ENCODE peak calls at places on chromosome 6, in six cellular contexts. E is ovary; Z is lower lobe of right lung; M is thoracic aorta; B is CD8-positive, alpha-beta T cell; L is cardiac muscle cell. C is an unnamed sample. For H3K4me1, the result is how much of the 10 kb centered on the place peaks cover.

GRCh38 chr6:147205690-147206600 is 1.7 kb downstream of the STXBP5 start:
- DNase-seq in E (no peak), Z (no peak), M (no peak), B (no peak), L (peak), C (peak)

GRCh38 chr6:150025201-150025917 is at the start of gene RAET1L:
- DNase-seq in E (no peak), Z (no peak), M (no peak), B (no peak), L (peak), C (no peak)

GRCh38 chr6:134114918-134115714 is 62.7 kb upstream of the SLC2A12 start:
- DNase-seq in E (no peak), Z (no peak), M (no peak), B (no peak), L (no peak), C (no peak)

GRCh38 chr6:152605342-152605741 is 31.8 kb downstream of the SYNE1 start:
- DNase-seq in E (no peak), Z (no peak), M (no peak), B (no peak), L (peak), C (no peak)

GRCh38 chr6:2828629-2829028 is 13.0 kb downstream of the SERPINB1 start:
- DNase-seq in E (no peak), Z (no peak), M (no peak), B (no peak), L (no peak), C (no peak)

GRCh38 chr6:129238991-129239390 is 356.1 kb downstream of the LAMA2 start:
- DNase-seq in E (no peak), Z (no peak), M (no peak), B (no peak), L (no peak), C (no peak)

GRCh38 chr6:137414599-137414998 is 79.6 kb downstream of the OLIG3 start:
- DNase-seq in E (no peak), Z (no peak), M (no peak), B (no peak), L (no peak), C (no peak)

GRCh38 chr6:113433506-113433991 is 423.6 kb upstream of the MARCKS start:
- DNase-seq in E (no peak), Z (peak), M (no peak), B (no peak), L (peak), C (no peak)

GRCh38 chr6:81075974-81076373 is 676.5 kb downstream of the TENT5A start:
- DNase-seq in E (no peak), Z (no peak), M (no peak), B (no peak), L (peak), C (peak)

GRCh38 chr6:122284848-122285247 is 114.6 kb upstream of the HSF2 start:
- DNase-seq in E (no peak), Z (no peak), M (no peak), B (no peak), L (no peak), C (no peak)

GRCh38 chr6:145153495-145153894 is 581.8 kb downstream of the EPM2A start:
- DNase-seq in E (no peak), Z (no peak), M (no peak), B (no peak), L (no peak), C (no peak)

GRCh38 chr6:133807531-133807930 is 81.4 kb upstream of the TCF21 start:
- DNase-seq in E (no peak), Z (no peak), M (no peak), B (no peak), L (peak), C (no peak)

GRCh38 chr6:32337166-32337805 is 34.4 kb downstream of the TSBP1 start:
- DNase-seq in E (no peak), Z (no peak), M (no peak), B (no peak), L (no peak), C (no peak)

GRCh38 chr6:100175814-100176275 is 181.8 kb upstream of the MCHR2 start:
- DNase-seq in E (no peak), Z (no peak), M (no peak), B (no peak), L (peak), C (no peak)

GRCh38 chr6:151679081-151679480 is 128.4 kb upstream of the ESR1 start:
- DNase-seq in E (no peak), Z (no peak), M (no peak), B (no peak), L (peak), C (no peak)

GRCh38 chr6:140271759-140272377 is 897.4 kb upstream of the CITED2 start:
- DNase-seq in E (no peak), Z (no peak), M (no peak), B (no peak), L (no peak), C (no peak)

GRCh38 chr6:89257781-89258180 is 40.6 kb upstream of the GABRR1 start:
- DNase-seq in E (no peak), Z (no peak), M (no peak), B (no peak), L (no peak), C (no peak)

GRCh38 chr6:6697620-6698019 is 109.1 kb downstream of the LY86 start:
- DNase-seq in E (no peak), Z (no peak), M (no peak), B (no peak), L (no peak), C (no peak)

GRCh38 chr6:104698979-104699378 is 160.7 kb downstream of the HACE1 start:
- DNase-seq in E (no peak), Z (no peak), M (no peak), B (no peak), L (no peak), C (no peak)

GRCh38 chr6:26170181-26170580 is 83.0 kb downstream of the HFE start:
- DNase-seq in E (no peak), Z (no peak), M (no peak), B (no peak), L (no peak), C (no peak)

GRCh38 chr6:138035070-138035469 is 72.1 kb downstream of the PERP start:
- DNase-seq in E (no peak), Z (no peak), M (no peak), B (no peak), L (no peak), C (no peak)

GRCh38 chr6:484086-484728 is 92.7 kb downstream of the IRF4 start:
- DNase-seq in E (no peak), Z (no peak), M (no peak), B (no peak), L (peak), C (no peak)

GRCh38 chr6:118934461-118935330 is at the start of gene MCM9:
- DNase-seq in E (peak), Z (peak), M (peak), B (peak), L (peak), C (peak)

GRCh38 chr6:35343092-35343834 is 905 bp downstream of the PPARD start:
- DNase-seq in E (peak), Z (peak), M (no peak), B (no peak), L (peak), C (peak)

GRCh38 chr6:97917369-97917768 is 634.4 kb upstream of the MMS22L start:
- DNase-seq in E (no peak), Z (no peak), M (no peak), B (no peak), L (no peak), C (no peak)

GRCh38 chr6:7148100-7148822 is 40.5 kb downstream of the RREB1 start:
- DNase-seq in E (no peak), Z (no peak), M (no peak), B (no peak), L (no peak), C (no peak)

DNA sequence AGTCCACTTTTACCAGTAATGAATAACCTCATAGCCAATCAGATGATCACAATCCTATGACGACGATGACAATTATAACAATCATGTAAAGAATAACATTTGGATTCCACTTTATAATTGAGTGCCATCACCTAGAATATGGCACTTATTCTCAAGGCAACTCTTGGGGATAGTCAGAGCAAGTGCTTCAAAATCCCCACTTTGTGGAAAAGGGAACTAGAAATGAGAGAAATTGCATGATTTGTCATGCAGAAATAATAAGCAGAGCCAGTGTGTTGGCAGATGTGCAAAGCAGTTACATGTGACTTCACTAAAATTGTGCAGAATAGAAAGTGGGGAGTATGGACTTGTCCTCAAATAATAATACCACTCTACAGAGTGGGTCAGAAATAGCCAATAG is 41.3 kb downstream of the FRK start:
- DNase-seq in E (no peak), Z (no peak), M (no peak), B (no peak), L (no peak), C (no peak)
- H3K4me1 ChIP-seq in E (under half), Z (under half), M (under half), B (under half), L (under half), C (under half)

DNA sequence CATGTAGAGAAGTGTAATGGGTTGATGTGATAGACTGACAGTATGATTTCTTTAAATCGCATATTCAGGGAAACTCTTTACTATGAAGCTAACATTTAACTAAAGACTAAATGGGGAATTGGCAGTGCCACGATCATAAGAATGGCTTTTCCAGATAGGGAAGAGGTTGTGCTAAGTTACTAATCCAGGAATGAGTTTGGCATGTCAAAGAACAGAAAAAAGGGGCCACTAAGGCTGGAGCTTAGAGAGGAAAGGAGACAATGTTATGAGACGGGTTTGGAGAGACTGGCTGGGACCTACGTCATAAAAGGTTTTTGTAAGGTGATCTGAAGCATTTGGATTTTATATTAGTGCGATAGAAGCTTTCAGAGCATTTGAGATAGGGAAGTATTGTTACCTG is 40.6 kb downstream of the SENP6 start:
- DNase-seq in E (no peak), Z (no peak), M (no peak), B (no peak), L (no peak), C (no peak)
- TF ChIP-seq CTCF in E (no peak), Z (no peak), M (no peak), B (no peak), L (no peak), C (no peak)

GRCh38 chr6:17968081-17968518 is 19.3 kb downstream of the KIF13A start:
- DNase-seq in E (no peak), Z (no peak), M (no peak), B (no peak), L (no peak), C (no peak)
- H3K4me1 ChIP-seq in E (under half), Z (under half), M (half or more), B (under half), L (under half), C (under half)

DNA sequence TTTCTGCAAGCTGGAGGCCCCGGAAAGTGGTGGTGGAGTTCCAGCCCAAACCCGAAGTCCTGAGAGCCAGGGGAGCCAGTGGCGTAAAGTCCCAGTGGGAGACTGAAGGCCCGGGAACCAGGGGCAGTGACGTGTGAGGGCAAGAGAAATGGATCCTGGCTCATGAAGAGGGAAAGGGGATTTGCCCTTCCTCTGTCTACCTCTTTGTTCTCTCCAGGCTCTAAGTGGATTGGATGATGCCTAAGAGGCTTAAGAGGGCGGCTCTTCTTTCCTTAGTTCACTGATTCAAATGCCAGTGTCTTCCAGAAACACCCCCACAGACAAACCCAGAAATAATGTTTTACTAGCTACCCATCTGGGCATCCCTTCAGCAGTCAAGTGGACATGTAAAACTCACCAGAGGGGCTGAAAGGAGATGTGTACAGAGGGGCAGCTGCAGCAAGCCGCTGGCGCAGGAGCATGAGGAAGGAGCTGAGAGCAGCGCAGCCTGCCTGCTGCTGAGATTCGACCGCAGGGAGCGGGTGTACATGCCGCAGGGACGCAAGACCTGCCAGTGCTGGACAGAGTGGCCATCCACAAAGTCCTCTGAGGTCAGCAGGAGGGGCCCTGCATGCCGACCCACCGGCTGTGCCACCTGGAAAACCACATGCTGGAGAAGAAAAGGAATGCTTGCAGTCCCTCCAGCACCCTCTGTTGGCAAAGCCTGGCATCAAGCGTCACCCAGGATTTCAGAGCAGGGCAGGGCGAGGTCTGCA is 29.5 kb downstream of the CDYL start:
- DNase-seq in E (peak), Z (peak), M (no peak), B (no peak), L (peak), C (peak)
- TF ChIP-seq CTCF in E (no peak), Z (peak), M (peak), B (no peak), L (peak), C (peak)

GRCh38 chr6:47481806-47482205 is 4.2 kb downstream of the CD2AP start:
- DNase-seq in E (no peak), Z (no peak), M (no peak), B (no peak), L (no peak), C (no peak)
- H3K4me1 ChIP-seq in E (under half), Z (under half), M (under half), B (under half), L (under half), C (under half)

GRCh38 chr6:116680880-116681672 is at the start of gene KPNA5:
- DNase-seq in E (peak), Z (peak), M (peak), B (peak), L (peak), C (peak)
- TF ChIP-seq CTCF in E (no peak), Z (no peak), M (no peak), B (no peak), L (no peak), C (no peak)